ENCODE peak calls at places on chromosome 13, in six cellular contexts. P is activated T-cell treated with anti-CD3 and anti-CD28 coated beads, Interleukin-2, amount 50 U/mL, for 72 hours; B is neuronal stem cell; G is NCI-H510A treated with DMSO at 0.1 percent for 48 hours; K is head of caudate nucleus; W is Calu3. T is an unnamed sample.

GRCh38 chr13:28699246-28699645 is 19.5 kb downstream of the SLC46A3 start:
- DNase-seq in P (no peak), B (no peak), G (no peak), K (no peak), W (no peak), T (no peak)

GRCh38 chr13:50170447-50171037 is 155.3 kb downstream of the KCNRG start:
- DNase-seq in P (no peak), B (no peak), G (no peak), K (no peak), W (no peak), T (peak; percentile 16)

GRCh38 chr13:30806784-30807183 is 71.4 kb downstream of the ALOX5AP start:
- DNase-seq in P (no peak), B (no peak), G (no peak), K (no peak), W (no peak), T (no peak)

GRCh38 chr13:50513528-50513863 is 330.0 kb downstream of the DLEU7 start:
- DNase-seq in P (no peak), B (no peak), G (no peak), K (no peak), W (no peak), T (no peak)

GRCh38 chr13:114152831-114153371 is 20.5 kb upstream of the RASA3 start:
- DNase-seq in P (no peak), B (no peak), G (no peak), K (no peak), W (no peak), T (peak; percentile 50)

GRCh38 chr13:75186384-75186783 is 295.6 kb downstream of the TBC1D4 start:
- DNase-seq in P (no peak), B (no peak), G (no peak), K (no peak), W (no peak), T (no peak)

GRCh38 chr13:65787087-65787486 is 1443.0 kb downstream of the PCDH9 start:
- DNase-seq in P (no peak), B (no peak), G (no peak), K (no peak), W (no peak), T (no peak)

GRCh38 chr13:30408319-30409101 is 13.8 kb upstream of the UBE2L5 start:
- DNase-seq in P (peak; percentile 93), B (peak; percentile 87), G (no peak), K (peak; percentile 93), W (peak; percentile 91), T (peak; percentile 92)

GRCh38 chr13:73133536-73133935 is 74.7 kb downstream of the KLF5 start:
- DNase-seq in P (no peak), B (no peak), G (no peak), K (no peak), W (no peak), T (no peak)

GRCh38 chr13:20945952-20946383 is 43.4 kb upstream of the XPO4 start:
- DNase-seq in P (no peak), B (no peak), G (no peak), K (peak; percentile 3), W (no peak), T (no peak)

GRCh38 chr13:44305845-44306244 is 67.8 kb upstream of the SERP2 start:
- DNase-seq in P (no peak), B (peak; percentile 6), G (no peak), K (no peak), W (no peak), T (no peak)

GRCh38 chr13:102091231-102091630 is 310.6 kb downstream of the FGF14 start:
- DNase-seq in P (no peak), B (no peak), G (no peak), K (no peak), W (peak; percentile 3), T (no peak)

GRCh38 chr13:20439261-20439660 is 86.4 kb downstream of the CRYL1 start:
- DNase-seq in P (no peak), B (no peak), G (no peak), K (no peak), W (no peak), T (no peak)

GRCh38 chr13:110869231-110869804 is 45.6 kb downstream of the ANKRD10 start:
- DNase-seq in P (no peak), B (no peak), G (no peak), K (no peak), W (no peak), T (no peak)

GRCh38 chr13:100544866-100545683 is 43.5 kb downstream of the GGACT start:
- DNase-seq in P (no peak), B (no peak), G (no peak), K (peak; percentile 21), W (no peak), T (peak; percentile 76)

GRCh38 chr13:80618777-80619176 is 277.9 kb upstream of the SPRY2 start:
- DNase-seq in P (no peak), B (no peak), G (no peak), K (no peak), W (no peak), T (no peak)

GRCh38 chr13:36297600-36298338 is at the start of gene CCDC169:
- DNase-seq in P (peak; percentile 76), B (peak; percentile 65), G (peak; percentile 48), K (peak; percentile 83), W (no peak), T (peak; percentile 82)

GRCh38 chr13:44429311-44429710 is 55.7 kb downstream of the SERP2 start:
- DNase-seq in P (no peak), B (no peak), G (no peak), K (no peak), W (no peak), T (no peak)

GRCh38 chr13:77124423-77124822 is 97.5 kb upstream of the FBXL3 start:
- DNase-seq in P (no peak), B (no peak), G (no peak), K (no peak), W (no peak), T (no peak)

GRCh38 chr13:24176351-24177101 is 16.0 kb downstream of the SPATA13 start:
- DNase-seq in P (no peak), B (no peak), G (no peak), K (no peak), W (no peak), T (no peak)

GRCh38 chr13:52845766-52846566 is 2.5 kb downstream of the PCDH8 start:
- DNase-seq in P (peak; percentile 64), B (peak; percentile 69), G (peak; percentile 25), K (peak; percentile 48), W (no peak), T (no peak)